ENCODE peak calls at places on chromosomes 13 and 19, in nine cellular contexts. E is PC-9, D is neural progenitor cell, O is GM23338, A is gastrocnemius medialis, S is spleen, H is AG04450, F is pancreas, L is left lung. P is an unnamed sample.

GRCh38 chr19:56156768-56157167 is 15.7 kb downstream of the ZNF444 start:
- DNase-seq in E (no peak), D (no peak), O (no peak), A (no peak), S (no peak), H (no peak), F (no peak), L (no peak), P (no peak)

GRCh38 chr19:2332341-2333026 is 4.0 kb downstream of the SPPL2B start:
- DNase-seq in E (no peak), D (no peak), O (no peak), A (no peak), S (peak), H (no peak), F (peak), L (no peak), P (no peak)

GRCh38 chr19:53772943-53773342 is 51.2 kb downstream of the NLRP12 start:
- DNase-seq in E (peak), D (peak), O (peak), A (no peak), S (no peak), H (peak), F (no peak), L (no peak), P (no peak)

GRCh38 chr19:13094771-13095392 is 7.8 kb downstream of the LYL1 start:
- DNase-seq in E (no peak), D (peak), O (peak), A (no peak), S (peak), H (no peak), F (no peak), L (peak), P (no peak)

GRCh38 chr13:23867027-23867491 is 22.1 kb downstream of the MIPEP start:
- DNase-seq in E (no peak), D (peak), O (no peak), A (no peak), S (no peak), H (no peak), F (no peak), L (no peak), P (no peak)

GRCh38 chr13:50514249-50514648 is 329.2 kb downstream of the DLEU7 start:
- DNase-seq in E (no peak), D (no peak), O (no peak), A (no peak), S (no peak), H (no peak), F (no peak), L (no peak), P (no peak)

GRCh38 chr19:42634409-42635232 is 39.9 kb upstream of the CEACAM8 start:
- DNase-seq in E (no peak), D (peak), O (peak), A (no peak), S (no peak), H (no peak), F (peak), L (no peak), P (no peak)

GRCh38 chr19:38977445-38978314 is 2.1 kb upstream of the FBXO17 start:
- DNase-seq in E (no peak), D (no peak), O (no peak), A (no peak), S (no peak), H (no peak), F (no peak), L (no peak), P (no peak)

GRCh38 chr13:100349594-100349993 is 239.0 kb downstream of the GGACT start:
- DNase-seq in E (no peak), D (no peak), O (no peak), A (no peak), S (no peak), H (no peak), F (no peak), L (no peak), P (no peak)

GRCh38 chr13:99157046-99157445 is 43.6 kb upstream of the UBAC2 start:
- DNase-seq in E (no peak), D (no peak), O (no peak), A (no peak), S (no peak), H (no peak), F (no peak), L (no peak), P (no peak)

GRCh38 chr13:50129065-50129922 is 114.0 kb downstream of the KCNRG start:
- DNase-seq in E (no peak), D (peak), O (peak), A (peak), S (peak), H (no peak), F (no peak), L (peak), P (no peak)

GRCh38 chr13:74068471-74068870 is 65.7 kb downstream of the KLF12 start:
- DNase-seq in E (no peak), D (no peak), O (no peak), A (no peak), S (no peak), H (no peak), F (no peak), L (no peak), P (no peak)

GRCh38 chr13:39253774-39254173 is 215.5 kb downstream of the NHLRC3 start:
- DNase-seq in E (no peak), D (no peak), O (no peak), A (no peak), S (no peak), H (peak), F (no peak), L (no peak), P (no peak)

GRCh38 chr19:11179716-11180297 is 17.5 kb downstream of the KANK2 start:
- DNase-seq in E (no peak), D (no peak), O (no peak), A (no peak), S (no peak), H (no peak), F (no peak), L (no peak), P (no peak)

GRCh38 chr19:51712461-51713081 is 11.2 kb downstream of the HAS1 start:
- DNase-seq in E (peak), D (peak), O (peak), A (no peak), S (no peak), H (no peak), F (no peak), L (no peak), P (no peak)

GRCh38 chr13:44188257-44188656 is 185.4 kb upstream of the SERP2 start:
- DNase-seq in E (peak), D (no peak), O (no peak), A (no peak), S (no peak), H (no peak), F (no peak), L (no peak), P (peak)

GRCh38 chr13:31377946-31378345 is 178.2 kb downstream of the B3GLCT start:
- DNase-seq in E (no peak), D (no peak), O (no peak), A (no peak), S (no peak), H (no peak), F (no peak), L (no peak), P (no peak)

GRCh38 chr13:23610187-23610576 is 40.0 kb downstream of the TNFRSF19 start:
- DNase-seq in E (no peak), D (no peak), O (no peak), A (no peak), S (no peak), H (no peak), F (no peak), L (no peak), P (no peak)

GRCh38 chr13:75481176-75482069 is 546 bp downstream of the TBC1D4 start:
- DNase-seq in E (no peak), D (peak), O (peak), A (peak), S (peak), H (no peak), F (peak), L (peak), P (peak)

GRCh38 chr13:38265135-38265497 is 84.5 kb upstream of the UFM1 start:
- DNase-seq in E (no peak), D (no peak), O (no peak), A (no peak), S (peak), H (no peak), F (no peak), L (peak), P (peak)

GRCh38 chr13:114077121-114077937 is 55.1 kb downstream of the RASA3 start:
- DNase-seq in E (no peak), D (no peak), O (no peak), A (no peak), S (no peak), H (no peak), F (no peak), L (no peak), P (peak)

GRCh38 chr13:86051134-86052103 is 252.2 kb upstream of the SLITRK6 start:
- DNase-seq in E (peak), D (no peak), O (peak), A (no peak), S (no peak), H (no peak), F (no peak), L (no peak), P (peak)

GRCh38 chr19:14480695-14481069 is 5.5 kb upstream of the PTGER1 start:
- DNase-seq in E (no peak), D (no peak), O (no peak), A (no peak), S (no peak), H (peak), F (no peak), L (no peak), P (no peak)

GRCh38 chr19:13095934-13096890 is 6.4 kb downstream of the LYL1 start:
- DNase-seq in E (no peak), D (peak), O (peak), A (no peak), S (peak), H (no peak), F (no peak), L (peak), P (peak)

GRCh38 chr19:3509566-3509989 is 3.5 kb downstream of the FZR1 start:
- DNase-seq in E (no peak), D (no peak), O (no peak), A (no peak), S (no peak), H (no peak), F (no peak), L (peak), P (peak)

GRCh38 chr13:49527123-49527522 is 31.4 kb downstream of the PHF11 start:
- DNase-seq in E (no peak), D (no peak), O (no peak), A (no peak), S (no peak), H (no peak), F (no peak), L (no peak), P (no peak)

GRCh38 chr13:113902536-113902935 is 38.7 kb upstream of the GAS6 start:
- DNase-seq in E (no peak), D (no peak), O (no peak), A (no peak), S (no peak), H (no peak), F (no peak), L (no peak), P (no peak)

GRCh38 chr13:74037762-74038161 is 96.4 kb downstream of the KLF12 start:
- DNase-seq in E (no peak), D (no peak), O (no peak), A (no peak), S (no peak), H (no peak), F (no peak), L (no peak), P (no peak)

GRCh38 chr19:31232871-31233270 is 116.4 kb downstream of the TSHZ3 start:
- DNase-seq in E (no peak), D (no peak), O (no peak), A (no peak), S (no peak), H (peak), F (no peak), L (no peak), P (no peak)

GRCh38 chr19:17772172-17772571 is 20.9 kb downstream of the FCHO1 start:
- DNase-seq in E (peak), D (no peak), O (peak), A (no peak), S (no peak), H (no peak), F (no peak), L (no peak), P (no peak)

GRCh38 chr13:60080871-60081270 is 82.9 kb downstream of the DIAPH3 start:
- DNase-seq in E (no peak), D (no peak), O (no peak), A (no peak), S (no peak), H (no peak), F (no peak), L (no peak), P (no peak)
- TF ChIP-seq CTCF in E (no peak), D (no peak), O (no peak), A (no peak), S (no peak), H (no peak), F (no peak), L (no peak), P (no peak)

GRCh38 chr19:4935449-4935848 is 26.1 kb downstream of the UHRF1 start:
- DNase-seq in E (no peak), D (no peak), O (no peak), A (no peak), S (no peak), H (no peak), F (no peak), L (no peak), P (no peak)

GRCh38 chr19:4933528-4933927 is 24.2 kb downstream of the UHRF1 start:
- DNase-seq in E (no peak), D (no peak), O (no peak), A (peak), S (no peak), H (no peak), F (no peak), L (no peak), P (no peak)

GRCh38 chr19:4937060-4937459 is 27.8 kb downstream of the UHRF1 start:
- DNase-seq in E (no peak), D (no peak), O (no peak), A (no peak), S (no peak), H (no peak), F (no peak), L (no peak), P (no peak)

GRCh38 chr19:4939466-4939865 is 29.4 kb upstream of the KDM4B start:
- DNase-seq in E (no peak), D (no peak), O (no peak), A (no peak), S (no peak), H (no peak), F (no peak), L (no peak), P (no peak)
- TF ChIP-seq CTCF in E (no peak), D (no peak), O (no peak), A (no peak), S (no peak), H (no peak), F (no peak), L (no peak), P (no peak)

GRCh38 chr19:40533508-40533907 is 43.2 kb upstream of the SHKBP1 start:
- DNase-seq in E (no peak), D (no peak), O (peak), A (no peak), S (no peak), H (no peak), F (no peak), L (no peak), P (no peak)
- TF ChIP-seq CTCF in E (peak), D (peak), O (peak), A (no peak), S (no peak), H (peak), F (no peak), L (no peak), P (peak)

DNA sequence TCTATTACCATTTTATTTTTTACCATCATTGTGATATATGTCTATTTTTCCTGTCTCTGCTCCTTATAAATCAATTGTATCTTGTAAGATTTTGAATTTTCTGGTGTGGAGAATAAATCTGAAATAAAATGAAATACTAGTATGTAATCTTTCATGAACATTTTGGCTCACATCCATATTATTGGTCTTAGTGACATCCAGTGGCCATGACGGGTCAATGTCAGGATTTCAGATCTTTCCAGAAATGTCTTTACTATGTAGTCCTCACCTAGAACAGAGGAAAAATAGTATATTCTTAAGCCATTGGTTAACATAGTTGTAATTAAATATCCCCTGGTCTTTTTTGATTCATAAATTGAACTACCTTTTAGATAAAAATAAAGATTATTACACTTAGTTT is 109.8 kb upstream of the GPC6 start:
- DNase-seq in E (no peak), D (no peak), O (peak), A (no peak), S (no peak), H (no peak), F (no peak), L (no peak), P (no peak)
- TF ChIP-seq CTCF in E (peak), D (peak), O (peak), A (no peak), S (no peak), H (no peak), F (no peak), L (no peak), P (peak)

P was measured in RWPE2.